ENCODE peak calls at places on chromosomes 13 and 19, in nine cellular contexts. W is activated naive CD4-positive, alpha-beta T cell; F is fibroblast of the aortic adventitia; A is NCI-H345; T is G401; J is HuH-7; Z is Karpas-422; Y is NCI-H1092 treated with DMSO at 0.1 percent for 48 hours; N is MM.1S. S is an unnamed sample.

GRCh38 chr19:40084948-40085347 is 5.8 kb downstream of the ZNF780A start:
- DNase-seq in F (no peak), Z (no peak), A (no peak), W (no peak), Y (no peak), T (no peak), J (no peak), N (no peak), S (no peak)

GRCh38 chr13:20968745-20969144 is 66.2 kb upstream of the XPO4 start:
- DNase-seq in W (no peak), A (no peak), J (no peak), T (no peak), N (peak), Z (no peak), F (no peak), Y (no peak), S (no peak)

GRCh38 chr13:44300895-44301638 is 72.6 kb upstream of the SERP2 start:
- DNase-seq in W (no peak), A (no peak), F (peak), N (no peak), Y (peak), J (no peak), Z (no peak), T (peak), S (peak)

GRCh38 chr13:36848228-36848982 is 29.4 kb downstream of the RFXAP start:
- DNase-seq in J (no peak), F (no peak), T (no peak), Y (no peak), N (no peak), W (no peak), Z (peak), A (peak), S (no peak)

GRCh38 chr19:53892981-53893325 is 11.0 kb downstream of the PRKCG start:
- DNase-seq in T (peak), N (no peak), A (no peak), Z (peak), W (no peak), Y (no peak), J (peak), F (no peak), S (peak)

GRCh38 chr19:10603873-10604459 is 16.9 kb upstream of the AP1M2 start:
- DNase-seq in N (no peak), W (no peak), A (no peak), Z (peak), T (no peak), Y (no peak), J (no peak), F (peak), S (peak)

GRCh38 chr13:95195146-95195545 is 106.1 kb downstream of the ABCC4 start:
- DNase-seq in F (no peak), N (no peak), Z (no peak), A (no peak), T (peak), W (no peak), J (no peak), Y (no peak), S (no peak)

GRCh38 chr13:50847501-50847900 is 4.0 kb upstream of the DLEU7 start:
- DNase-seq in N (no peak), J (no peak), A (no peak), F (peak), Z (no peak), W (no peak), T (peak), Y (no peak), S (no peak)

GRCh38 chr13:23865065-23865464 is 24.1 kb downstream of the MIPEP start:
- DNase-seq in W (no peak), F (no peak), Y (no peak), N (no peak), A (no peak), T (no peak), J (no peak), Z (no peak), S (no peak)

GRCh38 chr13:95275322-95276118 is 25.7 kb downstream of the ABCC4 start:
- DNase-seq in T (no peak), F (peak), W (no peak), Y (peak), Z (no peak), A (peak), J (no peak), N (no peak), S (peak)

GRCh38 chr13:29594310-29594709 is 1.2 kb downstream of the SLC7A1 start:
- DNase-seq in W (no peak), Y (peak), T (peak), F (peak), Z (peak), N (peak), J (peak), A (peak), S (peak)

GRCh38 chr13:46469064-46469463 is 82.0 kb upstream of the RUBCNL start:
- DNase-seq in Z (no peak), W (no peak), J (no peak), Y (no peak), F (peak), T (no peak), A (no peak), N (no peak), S (no peak)

GRCh38 chr13:76684336-76684735 is 201.9 kb downstream of the KCTD12 start:
- DNase-seq in Z (no peak), Y (no peak), W (no peak), A (no peak), J (no peak), N (no peak), T (no peak), F (peak), S (no peak)

GRCh38 chr19:46704379-46705076 is 12.4 kb downstream of the PRKD2 start:
- DNase-seq in Y (peak), F (peak), J (peak), N (peak), A (no peak), Z (peak), T (peak), W (peak), S (peak)

GRCh38 chr19:36030264-36031148 is 2.2 kb downstream of the CLIP3 start:
- DNase-seq in Z (no peak), A (no peak), Y (no peak), J (no peak), W (no peak), F (peak), N (peak), T (peak), S (no peak)

GRCh38 chr19:9823816-9824215 is 3.9 kb upstream of the UBL5 start:
- DNase-seq in Y (no peak), J (no peak), Z (no peak), T (peak), A (no peak), F (no peak), W (no peak), N (peak), S (no peak)

GRCh38 chr13:33728271-33729037 is 89.5 kb upstream of the RFC3 start:
- DNase-seq in A (no peak), T (peak), J (no peak), Z (peak), N (peak), F (peak), Y (no peak), W (no peak), S (no peak)

GRCh38 chr19:6273701-6274601 is 5.8 kb downstream of the MLLT1 start:
- DNase-seq in A (no peak), F (peak), T (peak), Z (no peak), W (no peak), J (no peak), Y (no peak), N (no peak), S (peak)

GRCh38 chr13:64723735-64724134 is 2506.4 kb downstream of the PCDH9 start:
- DNase-seq in J (peak), W (no peak), F (peak), N (no peak), Y (no peak), A (no peak), Z (no peak), T (no peak), S (peak)

GRCh38 chr13:49972709-49973108 is 24.1 kb upstream of the TRIM13 start:
- DNase-seq in N (no peak), F (no peak), Z (no peak), T (no peak), J (no peak), Y (no peak), W (no peak), A (no peak), S (no peak)

GRCh38 chr13:21371011-21371410 is 88.1 kb downstream of the ZDHHC20 start:
- DNase-seq in F (no peak), T (peak), J (no peak), A (no peak), W (no peak), Y (no peak), Z (peak), N (no peak), S (no peak)

GRCh38 chr13:73602295-73602694 is 531.9 kb downstream of the KLF12 start:
- DNase-seq in Z (no peak), F (peak), N (no peak), J (no peak), Y (no peak), W (no peak), T (no peak), A (no peak), S (peak)

GRCh38 chr13:113855931-113856715 is 7.8 kb downstream of the GAS6 start:
- DNase-seq in Y (no peak), T (no peak), W (no peak), Z (no peak), J (no peak), F (no peak), A (no peak), N (peak), S (no peak)

GRCh38 chr13:37984357-37984756 is 114.8 kb upstream of the TRPC4 start:
- DNase-seq in T (no peak), Y (no peak), W (no peak), A (no peak), Z (no peak), F (no peak), J (no peak), N (no peak), S (peak)

GRCh38 chr19:15332311-15332996 is at the start of gene BRD4:
- DNase-seq in A (peak), Y (peak), N (peak), T (peak), J (peak), Z (peak), F (peak), W (peak), S (peak)

GRCh38 chr19:5447700-5448311 is 7.4 kb upstream of the ZNRF4 start:
- DNase-seq in J (no peak), W (no peak), A (peak), Y (no peak), F (no peak), Z (peak), T (no peak), N (no peak), S (no peak)

GRCh38 chr13:63433546-63434150 is 2018.0 kb upstream of the PCDH20 start:
- DNase-seq in Z (no peak), T (no peak), Y (no peak), N (no peak), F (peak), W (no peak), J (no peak), A (no peak), S (peak)

GRCh38 chr19:10749435-10750384 is 31.8 kb downstream of the DNM2 start:
- DNase-seq in Y (no peak), F (no peak), T (no peak), J (no peak), A (no peak), Z (no peak), N (no peak), W (no peak), S (peak)

GRCh38 chr19:7871280-7871529 is 3.0 kb downstream of the PRR36 start:
- DNase-seq in T (no peak), J (peak), Z (peak), F (no peak), Y (no peak), N (no peak), W (no peak), A (no peak), S (no peak)

GRCh38 chr13:48942131-48942530 is 33.6 kb upstream of the FNDC3A start:
- DNase-seq in J (no peak), A (no peak), Y (no peak), F (peak), W (no peak), N (no peak), Z (no peak), T (no peak), S (no peak)

GRCh38 chr19:16598848-16599247 is 26.6 kb upstream of the SLC35E1 start:
- DNase-seq in N (no peak), T (no peak), J (no peak), Y (no peak), Z (no peak), A (no peak), W (no peak), F (no peak), S (no peak)

GRCh38 chr13:107650081-107650701 is 565.1 kb downstream of the LIG4 start:
- DNase-seq in J (peak), W (no peak), Z (peak), Y (no peak), N (peak), T (peak), F (peak), A (no peak), S (peak)

GRCh38 chr19:43078311-43078710 is 4.2 kb downstream of the PSG2 start:
- DNase-seq in T (peak), A (no peak), W (no peak), F (peak), Y (no peak), Z (no peak), N (no peak), J (no peak), S (no peak)